ENCODE peak calls at places on chromosome 17, in nine cellular contexts. J is SHP77; D is stimulated activated CD8-positive, alpha-beta memory T cell treated with anti-CD3 and anti-CD28 coated beads, Interleukin-12 subunit alpha, Interleukin-12 subunit beta, amount 100 ng/mL, for 4 hours; O is head of caudate nucleus; P is C1 segment of cervical spinal cord; T is AG04450; W is progenitor cell of endocrine pancreas; S is A172; G is GM13976. M is an unnamed sample.

GRCh38 chr17:68302066-68302564 is 10.8 kb downstream of the ARSG start:
- DNase-seq in P (no peak), G (no peak), O (no peak), J (peak; percentile 82), W (no peak), T (no peak), S (no peak), D (no peak), M (no peak)

GRCh38 chr17:73192219-73192893 is 499 bp upstream of the COG1 start:
- DNase-seq in S (peak; percentile 76), D (peak; percentile 53), W (peak; percentile 52), T (peak; percentile 33), G (peak; percentile 87), P (peak; percentile 85), O (peak; percentile 9), J (peak; percentile 80), M (peak; percentile 54)

GRCh38 chr17:10649031-10649430 is 8.1 kb downstream of the MYH3 start:
- DNase-seq in P (no peak), G (no peak), S (peak; percentile 23), T (no peak), D (no peak), O (no peak), W (no peak), J (no peak), M (no peak)

GRCh38 chr17:47829870-47830269 is 1.5 kb downstream of the MRPL10 start:
- DNase-seq in S (no peak), W (no peak), T (no peak), O (no peak), P (no peak), G (no peak), J (no peak), D (no peak), M (peak; percentile 57)

GRCh38 chr17:45293413-45294211 is 23.2 kb downstream of the MAP3K14 start:
- DNase-seq in T (peak; percentile 65), O (peak; percentile 63), P (peak; percentile 48), J (peak; percentile 44), S (peak; percentile 98), D (no peak), W (no peak), G (peak; percentile 37), M (no peak)

GRCh38 chr17:61389670-61390478 is 9.8 kb upstream of the TBX2 start:
- DNase-seq in O (no peak), D (no peak), G (peak; percentile 82), P (peak; percentile 28), J (no peak), S (no peak), W (no peak), T (no peak), M (no peak)

GRCh38 chr17:75909051-75909811 is 4.5 kb upstream of the MRPL38 start:
- DNase-seq in G (no peak), P (no peak), J (peak; percentile 92), S (no peak), O (peak; percentile 55), W (no peak), D (no peak), T (no peak), M (no peak)

GRCh38 chr17:77499699-77500435 is 359.1 kb downstream of the SEC14L1 start:
- DNase-seq in S (no peak), O (no peak), G (peak; percentile 26), P (no peak), T (no peak), D (no peak), J (no peak), W (no peak), M (peak; percentile 0)

GRCh38 chr17:73393962-73394361 is 82.2 kb upstream of the CDC42EP4 start:
- DNase-seq in T (no peak), S (peak; percentile 62), G (no peak), D (no peak), J (peak; percentile 40), P (no peak), W (no peak), O (no peak), M (no peak)

GRCh38 chr17:48236681-48237134 is 129.1 kb downstream of the SNX11 start:
- DNase-seq in O (no peak), W (no peak), G (no peak), J (no peak), T (no peak), S (peak; percentile 97), P (no peak), D (no peak), M (no peak)

GRCh38 chr17:66577041-66577440 is 257.9 kb upstream of the CACNG5 start:
- DNase-seq in W (no peak), T (no peak), J (no peak), S (no peak), O (no peak), D (no peak), G (no peak), P (no peak), M (no peak)

GRCh38 chr17:39746145-39746461 is 8.4 kb downstream of the GRB7 start:
- DNase-seq in O (no peak), P (no peak), S (no peak), D (no peak), T (no peak), W (no peak), J (no peak), G (no peak), M (no peak)

GRCh38 chr17:62899349-62899748 is 66.7 kb upstream of the TANC2 start:
- DNase-seq in S (no peak), T (no peak), P (no peak), W (no peak), D (no peak), J (no peak), O (no peak), G (no peak), M (no peak)

GRCh38 chr17:59342681-59343127 is 11.2 kb downstream of the YPEL2 start:
- DNase-seq in W (no peak), S (no peak), O (no peak), D (no peak), G (no peak), T (no peak), J (no peak), P (no peak), M (no peak)

GRCh38 chr17:17954079-17954478 is 18.1 kb downstream of the TOM1L2 start:
- DNase-seq in J (no peak), D (no peak), P (no peak), G (no peak), S (no peak), W (no peak), T (no peak), O (no peak), M (no peak)

GRCh38 chr17:15411556-15412198 is 55.7 kb downstream of the CDRT4 start:
- DNase-seq in T (no peak), G (no peak), J (no peak), W (no peak), D (no peak), O (no peak), P (no peak), S (no peak), M (no peak)

GRCh38 chr17:51091635-51092034 is 29.0 kb downstream of the SPAG9 start:
- DNase-seq in J (no peak), S (no peak), T (no peak), D (no peak), P (no peak), W (no peak), O (no peak), G (no peak), M (no peak)